ENCODE peak calls at places on chromosomes 11 and 22, in four cellular contexts. Z is T-cell, J is NCI-H146, N is sigmoid colon. T is an unnamed sample.

GRCh38 chr11:58075781-58076180 is 45.0 kb downstream of the OR6Q1 start:
- DNase-seq in Z (no peak), J (no peak), N (no peak), T (no peak)

GRCh38 chr22:36149464-36149863 is 11.1 kb downstream of the APOL3 start:
- DNase-seq in Z (no peak), J (no peak), N (peak), T (no peak)

GRCh38 chr22:22087854-22088657 is 105.5 kb upstream of the TOP3B start:
- DNase-seq in Z (no peak), J (no peak), N (no peak), T (no peak)

GRCh38 chr11:16924826-16925494 is 89.3 kb downstream of the PLEKHA7 start:
- DNase-seq in Z (no peak), J (peak), N (peak), T (no peak)

GRCh38 chr22:29617922-29618629 is 14.6 kb downstream of the NF2 start:
- DNase-seq in Z (no peak), J (no peak), N (no peak), T (no peak)

GRCh38 chr11:17721242-17721999 is 2.0 kb downstream of the MYOD1 start:
- DNase-seq in Z (no peak), J (peak), N (no peak), T (no peak)

GRCh38 chr22:40898850-40899357 is 37.0 kb upstream of the DNAJB7 start:
- DNase-seq in Z (no peak), J (peak), N (no peak), T (peak)

GRCh38 chr22:26656896-26657851 is at the start of gene MIAT:
- DNase-seq in Z (peak), J (peak), N (no peak), T (peak)

GRCh38 chr22:36860821-36861659 is at the start of gene NCF4:
- DNase-seq in Z (peak), J (no peak), N (peak), T (no peak)

GRCh38 chr22:33851240-33851639 is 69.0 kb downstream of the LARGE1 start:
- DNase-seq in Z (no peak), J (peak), N (no peak), T (no peak)

GRCh38 chr11:32137263-32137662 is 46.4 kb downstream of the RCN1 start:
- DNase-seq in Z (no peak), J (no peak), N (no peak), T (no peak)

GRCh38 chr11:86218125-86219081 is 26.1 kb upstream of the EED start:
- DNase-seq in Z (peak), J (peak), N (peak), T (peak)

GRCh38 chr11:121961228-121961860 is 154.7 kb downstream of the BLID start:
- DNase-seq in Z (no peak), J (no peak), N (no peak), T (no peak)

GRCh38 chr22:49136816-49137180 is 690.9 kb downstream of the BRD1 start:
- DNase-seq in Z (no peak), J (no peak), N (no peak), T (no peak)

GRCh38 chr11:125514336-125515101 is 18.5 kb upstream of the FEZ1 start:
- DNase-seq in Z (peak), J (no peak), N (no peak), T (peak)

GRCh38 chr11:34348919-34349318 is 8.9 kb downstream of the ABTB2 start:
- DNase-seq in Z (no peak), J (no peak), N (no peak), T (no peak)

GRCh38 chr11:44566952-44567875 is 1.8 kb downstream of the CD82 start:
- DNase-seq in Z (no peak), J (no peak), N (peak), T (peak)

GRCh38 chr11:125141686-125142535 is 22.6 kb upstream of the PKNOX2 start:
- DNase-seq in Z (no peak), J (peak), N (no peak), T (peak)

GRCh38 chr22:49188091-49188490 is 639.6 kb downstream of the BRD1 start:
- DNase-seq in Z (no peak), J (no peak), N (no peak), T (no peak)

GRCh38 chr11:66263785-66264184 is 4.7 kb upstream of the RAB1B start:
- DNase-seq in Z (no peak), J (no peak), N (no peak), T (no peak)

T was measured in effector memory CD8-positive, alpha-beta T cell.